ENCODE peak calls at places on chromosomes 3 and 15, in six cellular contexts. M, S, I, N, L and A are unnamed samples.

GRCh38 chr3:144265527-144266100 is 294.0 kb downstream of the DIPK2A start:
- DNase-seq in M (no peak), S (no peak), N (no peak), I (no peak), L (no peak), A (no peak)

GRCh38 chr3:21670386-21670785 is 80.6 kb downstream of the ZNF385D start:
- DNase-seq in N (no peak), L (no peak), I (no peak), S (no peak), M (no peak), A (no peak)

GRCh38 chr3:125375950-125376679 is 990 bp upstream of the ZNF148 start:
- DNase-seq in S (no peak), L (no peak), M (no peak), N (no peak), I (peak), A (peak)

GRCh38 chr3:66761093-66761780 is 236.9 kb upstream of the KBTBD8 start:
- DNase-seq in M (no peak), S (no peak), I (peak), N (no peak), L (no peak), A (peak)

GRCh38 chr3:88188436-88188835 is 38.7 kb downstream of the C3orf38 start:
- DNase-seq in N (no peak), L (no peak), I (no peak), S (no peak), M (no peak), A (no peak)

GRCh38 chr3:14761121-14761672 is 57.6 kb upstream of the FGD5 start:
- DNase-seq in N (no peak), M (no peak), L (no peak), I (no peak), S (no peak), A (no peak)

GRCh38 chr15:31801152-31801551 is 229.2 kb upstream of the CHRNA7 start:
- DNase-seq in S (peak), N (no peak), M (no peak), I (no peak), L (no peak), A (no peak)

GRCh38 chr3:49734752-49735151 is 11.0 kb upstream of the GMPPB start:
- DNase-seq in S (no peak), L (no peak), I (no peak), N (no peak), M (no peak), A (no peak)

GRCh38 chr3:128498127-128498626 is 5.2 kb upstream of the GATA2 start:
- DNase-seq in M (no peak), L (no peak), N (peak), S (no peak), I (no peak), A (no peak)

GRCh38 chr3:45509038-45509767 is 85.3 kb upstream of the LIMD1 start:
- DNase-seq in S (no peak), L (no peak), I (peak), N (no peak), M (no peak), A (peak)

GRCh38 chr3:98501270-98501669 is 3.8 kb downstream of the OR5K2 start:
- DNase-seq in M (no peak), S (no peak), N (no peak), L (no peak), I (no peak), A (no peak)

GRCh38 chr3:5151586-5151985 is 29.5 kb downstream of the ARL8B start:
- DNase-seq in I (no peak), M (no peak), N (no peak), S (no peak), L (no peak), A (no peak)

GRCh38 chr3:13698498-13698897 is 149.6 kb downstream of the FBLN2 start:
- DNase-seq in I (no peak), M (no peak), N (no peak), L (no peak), S (no peak), A (no peak)

GRCh38 chr3:45435961-45436360 is 47.6 kb downstream of the LARS2 start:
- DNase-seq in M (no peak), S (no peak), L (no peak), N (no peak), I (no peak), A (no peak)

GRCh38 chr3:170703121-170703588 is 117.3 kb upstream of the SLC7A14 start:
- DNase-seq in S (no peak), L (no peak), N (no peak), M (no peak), I (peak), A (peak)

GRCh38 chr15:101175396-101175795 is 76.5 kb downstream of the CHSY1 start:
- DNase-seq in L (no peak), I (no peak), N (no peak), S (no peak), M (no peak), A (no peak)

GRCh38 chr3:187041362-187042061 is 97.8 kb downstream of the RPL39L start:
- DNase-seq in L (no peak), I (peak), S (no peak), M (peak), N (no peak), A (no peak)

GRCh38 chr15:68383161-68384074 is 48.5 kb downstream of the ITGA11 start:
- DNase-seq in S (no peak), M (peak), L (peak), I (peak), N (peak), A (peak)

GRCh38 chr15:36479200-36479896 is 100.1 kb upstream of the CDIN1 start:
- DNase-seq in M (no peak), S (no peak), L (no peak), N (no peak), I (peak), A (no peak)

GRCh38 chr15:25862469-25863066 is 559 bp downstream of the ATP10A start:
- DNase-seq in I (no peak), N (no peak), S (peak), M (no peak), L (no peak), A (no peak)

GRCh38 chr3:179279294-179279693 is 28.4 kb upstream of the KCNMB3 start:
- DNase-seq in M (no peak), L (no peak), N (no peak), S (no peak), I (no peak), A (no peak)

GRCh38 chr15:65062726-65063125 is 5.1 kb downstream of the RASL12 start:
- DNase-seq in M (no peak), N (no peak), I (no peak), L (no peak), S (no peak), A (no peak)

GRCh38 chr3:78026429-78026828 is 986.5 kb downstream of the ROBO2 start:
- DNase-seq in S (no peak), N (no peak), L (no peak), I (no peak), M (no peak), A (no peak)

GRCh38 chr15:79593119-79593869 is 161.2 kb downstream of the MINAR1 start:
- DNase-seq in S (peak), I (peak), L (no peak), M (no peak), N (no peak), A (peak)

GRCh38 chr3:115615451-115615850 is 7.9 kb upstream of the GAP43 start:
- DNase-seq in S (no peak), L (no peak), M (no peak), N (no peak), I (no peak), A (no peak)

GRCh38 chr3:142279965-142280590 is 54.7 kb upstream of the GK5 start:
- DNase-seq in L (peak), S (peak), M (peak), N (peak), I (peak), A (peak)

GRCh38 chr15:74172751-74173544 is 562 bp upstream of the ISLR start:
- DNase-seq in N (peak), S (no peak), I (peak), L (no peak), M (no peak), A (peak)

GRCh38 chr15:60733196-60733595 is 254.3 kb upstream of the ICE2 start:
- DNase-seq in I (no peak), L (no peak), S (no peak), N (no peak), M (no peak), A (no peak)

GRCh38 chr3:10941972-10942371 is 50.6 kb upstream of the SLC6A1 start:
- DNase-seq in M (no peak), L (no peak), N (no peak), S (no peak), I (no peak), A (peak)

GRCh38 chr3:68060186-68060585 is 405.8 kb upstream of the SUCLG2 start:
- DNase-seq in I (no peak), L (no peak), S (no peak), M (no peak), N (no peak), A (no peak)

GRCh38 chr3:41301548-41301947 is 102.2 kb downstream of the CTNNB1 start:
- DNase-seq in I (peak), N (no peak), L (no peak), S (no peak), M (no peak), A (peak)

GRCh38 chr3:139537325-139537724 is 2.2 kb downstream of the RBP1 start:
- DNase-seq in S (no peak), L (no peak), M (no peak), N (no peak), I (peak), A (no peak)

GRCh38 chr3:139533781-139534443 is 5.6 kb downstream of the RBP1 start:
- DNase-seq in L (peak), S (no peak), N (no peak), I (peak), M (no peak), A (no peak)

GRCh38 chr3:139534992-139535879 is 4.3 kb downstream of the RBP1 start:
- DNase-seq in S (no peak), L (peak), I (peak), N (peak), M (no peak), A (peak)

GRCh38 chr3:139532996-139533395 is 6.5 kb downstream of the RBP1 start:
- DNase-seq in I (peak), L (no peak), S (no peak), M (no peak), N (no peak), A (no peak)

DNA sequence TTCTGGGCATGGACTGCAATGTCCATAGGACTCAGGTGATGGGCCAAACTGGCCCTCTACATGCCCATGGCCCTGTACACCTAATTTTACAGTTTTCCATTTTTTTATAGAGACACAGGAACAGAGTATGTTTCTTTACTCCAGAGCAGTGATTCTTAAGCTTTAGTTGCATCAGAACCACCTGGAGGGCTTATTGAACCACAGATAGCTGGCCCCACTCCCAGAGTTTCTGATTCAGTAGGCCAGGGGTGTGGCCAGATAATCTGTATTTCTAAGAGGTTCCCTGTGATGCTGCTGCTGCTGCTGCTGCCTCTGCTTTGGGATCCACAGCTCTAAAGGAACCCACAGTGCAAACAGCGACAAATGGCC is 5.1 kb downstream of the RBP1 start:
- DNase-seq in M (no peak), S (no peak), L (peak), I (peak), N (peak), A (peak)
- H3K4me3 ChIP-seq in M (no peak), S (no peak), L (no peak), I (no peak), N (no peak), A (no peak)

GRCh38 chr15:56802164-56802563 is 68.9 kb upstream of the ZNF280D start:
- DNase-seq in N (no peak), L (no peak), I (no peak), M (no peak), S (no peak), A (no peak)

GRCh38 chr15:56806147-56806536 is 72.8 kb upstream of the ZNF280D start:
- DNase-seq in N (no peak), M (no peak), I (no peak), S (no peak), L (no peak), A (no peak)

GRCh38 chr15:56804279-56804678 is 71.0 kb upstream of the ZNF280D start:
- DNase-seq in I (no peak), S (no peak), L (no peak), N (no peak), M (no peak), A (no peak)

GRCh38 chr15:56805466-56806146 is 72.3 kb upstream of the ZNF280D start:
- DNase-seq in N (no peak), S (no peak), M (no peak), L (no peak), I (peak), A (peak)

DNA sequence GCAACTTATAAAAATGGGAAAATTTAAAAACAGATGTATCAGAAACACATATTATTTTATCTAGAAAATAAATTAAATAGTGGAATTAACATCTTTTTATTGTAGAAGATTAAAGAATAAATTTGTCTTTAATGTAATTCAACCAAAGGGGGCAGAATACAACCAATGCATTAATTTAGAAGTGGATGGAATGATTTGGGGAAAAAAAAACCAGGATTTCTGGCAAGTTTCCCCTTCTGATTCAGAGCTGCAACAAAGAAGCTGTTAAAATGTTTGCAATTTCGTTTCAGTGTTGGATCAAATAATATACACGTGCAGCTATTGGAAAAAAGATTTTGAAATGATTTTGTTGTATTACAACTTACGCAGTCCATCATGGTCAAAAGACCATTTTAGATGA is 71.6 kb upstream of the ZNF280D start:
- DNase-seq in L (no peak), I (peak), S (no peak), N (no peak), M (no peak), A (no peak)
- TF ChIP-seq CTCF in L (no peak), I (peak), S (no peak), N (no peak), M (no peak), A (no peak)

GRCh38 chr3:9769426-9770275 is at the start of gene CAMK1:
- DNase-seq in L (peak), S (peak), N (peak), M (peak), I (peak), A (peak)
- H3K4me3 ChIP-seq in L (peak), S (peak), N (peak), M (peak), I (peak), A (peak)

GRCh38 chr3:123365450-123366143 is 83.3 kb downstream of the ADCY5 start:
- DNase-seq in I (peak), S (no peak), M (no peak), N (peak), L (peak), A (no peak)
- TF ChIP-seq CTCF in I (peak), S (no peak), M (peak), N (no peak), L (peak), A (peak)

DNA sequence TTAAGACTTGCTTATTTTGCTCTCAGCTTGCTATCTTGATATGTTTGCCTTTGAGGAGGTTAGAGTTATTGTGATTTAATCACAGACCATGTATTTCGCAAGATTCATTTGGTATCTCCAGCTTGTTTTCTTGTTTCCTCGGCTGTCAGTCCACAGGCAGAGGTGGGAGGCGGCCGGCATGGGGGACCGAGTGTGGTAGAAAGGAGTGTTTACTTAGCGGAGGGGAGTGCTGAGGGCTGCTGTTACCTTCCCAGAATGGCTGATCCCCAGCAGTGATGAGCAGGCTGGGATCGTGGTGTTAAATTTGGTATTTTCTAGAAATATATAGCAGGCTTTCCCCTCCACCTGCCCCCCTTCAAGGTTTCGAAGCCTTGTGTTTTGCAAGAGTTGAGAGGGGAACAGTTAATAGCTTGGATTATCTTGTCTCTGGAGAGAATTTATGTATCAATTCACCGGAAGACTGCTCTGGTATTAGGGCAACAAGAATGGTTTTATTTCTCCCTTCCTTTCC is 151.2 kb downstream of the IGF1R start:
- DNase-seq in N (no peak), I (peak), S (no peak), M (no peak), L (peak), A (no peak)
- H3K4me3 ChIP-seq in N (no peak), I (no peak), S (no peak), M (no peak), L (no peak), A (no peak)

GRCh38 chr3:176190755-176191154 is 1006.5 kb downstream of the TBL1XR1 start:
- DNase-seq in L (no peak), I (no peak), S (no peak), N (no peak), M (no peak), A (no peak)
- TF ChIP-seq CTCF in L (no peak), I (no peak), S (no peak), N (no peak), M (no peak), A (no peak)

GRCh38 chr3:169241928-169242751 is 421.4 kb downstream of the MECOM start:
- DNase-seq in N (peak), M (no peak), I (peak), S (no peak), L (peak), A (peak)
- H3K4me3 ChIP-seq in N (peak), M (no peak), I (peak), S (peak), L (no peak), A (peak)

GRCh38 chr15:48963524-48964113 is at the start of gene SHC4:
- DNase-seq in M (peak), S (no peak), I (peak), L (peak), N (peak), A (peak)
- TF ChIP-seq CTCF in M (no peak), S (no peak), I (peak), L (no peak), N (no peak), A (peak)

GRCh38 chr3:155745795-155746550 is 1.1 kb upstream of the PLCH1 start:
- DNase-seq in S (peak), N (no peak), L (peak), M (no peak), I (no peak), A (no peak)
- H3K4me3 ChIP-seq in S (no peak), N (no peak), L (no peak), M (no peak), I (no peak), A (no peak)

GRCh38 chr3:71302604-71303003 is 280.9 kb downstream of the FOXP1 start:
- DNase-seq in S (no peak), M (no peak), I (no peak), N (no peak), L (no peak), A (no peak)

GRCh38 chr3:71303627-71304260 is 279.8 kb downstream of the FOXP1 start:
- DNase-seq in L (no peak), S (no peak), I (no peak), M (no peak), N (no peak), A (no peak)

GRCh38 chr3:71304261-71304646 is 279.3 kb downstream of the FOXP1 start:
- DNase-seq in L (no peak), S (no peak), N (no peak), M (no peak), I (no peak), A (no peak)

GRCh38 chr3:71305246-71306206 is 278.0 kb downstream of the FOXP1 start:
- DNase-seq in I (peak), S (peak), N (no peak), L (peak), M (peak), A (no peak)

DNA sequence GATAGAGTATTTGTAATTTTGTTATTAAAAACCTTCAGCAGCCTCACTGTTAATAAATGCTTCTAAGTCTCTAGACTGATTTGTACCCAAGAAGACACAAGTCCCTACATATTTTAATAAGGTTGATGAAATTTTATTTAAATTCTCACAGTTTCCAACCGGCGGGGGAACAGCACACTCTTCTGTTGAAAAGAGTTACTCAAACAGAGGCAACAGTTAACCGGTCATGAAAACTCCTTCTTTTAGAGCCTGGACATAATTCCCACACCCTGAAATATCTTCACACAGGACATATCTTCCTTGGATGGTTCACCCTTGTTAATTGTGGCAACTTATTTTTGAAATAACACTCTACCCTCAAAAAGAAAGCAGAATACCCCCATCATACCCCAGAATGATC is 278.8 kb downstream of the FOXP1 start:
- DNase-seq in M (no peak), I (peak), N (no peak), S (no peak), L (no peak), A (peak)
- TF ChIP-seq CTCF in M (peak), I (peak), N (peak), S (no peak), L (peak), A (no peak)